ENCODE peak calls at places on chromosome 6, in nine cellular contexts. D is tibial artery; R is GM13977; V is midbrain; W is activated CD4-positive, alpha-beta T cell treated with anti-CD3 and anti-CD28 coated beads for 24 hours; O is head of caudate nucleus; U is A549; P is IMR-90; J is stimulated activated CD4-positive, alpha-beta T cell treated with anti-CD3 and anti-CD28 coated beads, Interleukin-12 subunit alpha, Interleukin-12 subunit beta, amount 100 ng/mL, for 48 hours. L is an unnamed sample.

GRCh38 chr6:3259491-3259958 is 778 bp downstream of the PSMG4 start:
- DNase-seq in D (no peak), R (peak), V (peak), W (no peak), O (peak), U (peak), P (peak), J (peak), L (peak)

GRCh38 chr6:160036790-160037206 is 67.9 kb downstream of the IGF2R start:
- DNase-seq in D (no peak), R (no peak), V (no peak), W (no peak), O (no peak), U (no peak), P (peak), J (no peak), L (no peak)

GRCh38 chr6:79077680-79078056 is 386 bp downstream of the PHIP start:
- DNase-seq in D (no peak), R (peak), V (no peak), W (peak), O (no peak), U (no peak), P (no peak), J (no peak), L (no peak)

GRCh38 chr6:710601-711571 is 17.9 kb upstream of the EXOC2 start:
- DNase-seq in D (peak), R (peak), V (peak), W (peak), O (peak), U (peak), P (peak), J (peak), L (peak)

GRCh38 chr6:137882225-137882961 is 15.3 kb downstream of the TNFAIP3 start:
- DNase-seq in D (no peak), R (no peak), V (no peak), W (no peak), O (no peak), U (no peak), P (peak), J (no peak), L (no peak)

GRCh38 chr6:41733707-41734665 is 1.4 kb downstream of the TFEB start:
- DNase-seq in D (peak), R (peak), V (peak), W (peak), O (peak), U (peak), P (peak), J (no peak), L (peak)

GRCh38 chr6:150639823-150640331 is 40.2 kb downstream of the PLEKHG1 start:
- DNase-seq in D (no peak), R (no peak), V (no peak), W (no peak), O (no peak), U (no peak), P (no peak), J (no peak), L (no peak)

GRCh38 chr6:104320896-104321295 is 538.8 kb downstream of the HACE1 start:
- DNase-seq in D (no peak), R (no peak), V (no peak), W (no peak), O (no peak), U (no peak), P (no peak), J (no peak), L (no peak)

GRCh38 chr6:167893416-167893815 is 66.7 kb downstream of the AFDN start:
- DNase-seq in D (no peak), R (no peak), V (no peak), W (no peak), O (no peak), U (no peak), P (peak), J (no peak), L (no peak)

GRCh38 chr6:118581489-118581959 is 33.4 kb downstream of the PLN start:
- DNase-seq in D (no peak), R (no peak), V (no peak), W (no peak), O (no peak), U (no peak), P (peak), J (no peak), L (no peak)

GRCh38 chr6:143117108-143117507 is 56.4 kb downstream of the AIG1 start:
- DNase-seq in D (no peak), R (no peak), V (no peak), W (no peak), O (no peak), U (no peak), P (no peak), J (no peak), L (no peak)

GRCh38 chr6:31952140-31952805 is 6.4 kb downstream of the CFB start:
- DNase-seq in D (no peak), R (no peak), V (peak), W (no peak), O (peak), U (peak), P (peak), J (no peak), L (no peak)

GRCh38 chr6:122735618-122736017 is 43.9 kb upstream of the FABP7 start:
- DNase-seq in D (no peak), R (no peak), V (no peak), W (no peak), O (no peak), U (no peak), P (no peak), J (no peak), L (no peak)

GRCh38 chr6:166341464-166341863 is 881 bp downstream of the SFT2D1 start:
- DNase-seq in D (no peak), R (no peak), V (no peak), W (no peak), O (no peak), U (no peak), P (no peak), J (no peak), L (no peak)

GRCh38 chr6:16760536-16761468 is at the start of gene ATXN1:
- DNase-seq in D (peak), R (peak), V (peak), W (no peak), O (peak), U (peak), P (peak), J (no peak), L (peak)

GRCh38 chr6:168496932-168497331 is 55.9 kb downstream of the SMOC2 start:
- DNase-seq in D (no peak), R (no peak), V (no peak), W (no peak), O (no peak), U (no peak), P (no peak), J (no peak), L (no peak)

GRCh38 chr6:154984146-154984545 is 11.0 kb upstream of the TIAM2 start:
- DNase-seq in D (no peak), R (no peak), V (no peak), W (no peak), O (no peak), U (no peak), P (peak), J (no peak), L (no peak)

GRCh38 chr6:55511124-55511820 is 67.7 kb downstream of the HMGCLL1 start:
- DNase-seq in D (no peak), R (no peak), V (no peak), W (no peak), O (no peak), U (no peak), P (no peak), J (no peak), L (no peak)

GRCh38 chr6:157383471-157383870 is 2.5 kb downstream of the ZDHHC14 start:
- DNase-seq in D (no peak), R (no peak), V (no peak), W (no peak), O (no peak), U (no peak), P (no peak), J (no peak), L (no peak)